ENCODE peak calls at places on chromosomes 12 and 14, in seven cellular contexts. I is upper lobe of left lung; H is adipocyte; F is CD4-positive, CD25-positive, alpha-beta regulatory T cell; X is naive thymus-derived CD4-positive, alpha-beta T cell; D is left lung; O is lower lobe of right lung. J is an unnamed sample. For H3K27me3 and H3K4me1, the result is how much of the 10 kb centered on the place peaks cover.

GRCh38 chr12:101875112-101875961 is 2.0 kb upstream of the DRAM1 start:
- DNase-seq in O (no peak), H (peak), X (no peak), D (no peak), I (no peak), F (no peak), J (peak)

GRCh38 chr12:18239561-18239960 is 21.8 kb upstream of the PIK3C2G start:
- DNase-seq in O (no peak), X (no peak), H (peak), I (no peak), D (no peak), F (no peak), J (peak)

GRCh38 chr12:89166525-89166934 is 185.8 kb downstream of the DUSP6 start:
- DNase-seq in H (peak), X (no peak), D (no peak), I (no peak), O (no peak), F (no peak), J (no peak)

GRCh38 chr14:102056694-102057442 is 30.0 kb downstream of the HSP90AA1 start:
- DNase-seq in I (no peak), D (peak), X (no peak), F (no peak), O (no peak), H (no peak), J (no peak)

GRCh38 chr14:48473944-48474343 is 798.5 kb upstream of the MDGA2 start:
- DNase-seq in D (no peak), I (no peak), H (no peak), X (no peak), F (no peak), O (no peak), J (no peak)

GRCh38 chr12:90922068-90922743 is 32.8 kb downstream of the CCER1 start:
- DNase-seq in X (no peak), I (no peak), D (no peak), H (peak), F (no peak), O (no peak), J (no peak)

GRCh38 chr14:103347091-103347815 is 13.2 kb downstream of the EIF5 start:
- DNase-seq in F (no peak), H (no peak), O (no peak), D (no peak), X (no peak), I (no peak), J (no peak)

GRCh38 chr12:123937707-123938600 is 34.7 kb downstream of the CCDC92 start:
- DNase-seq in I (no peak), H (peak), X (peak), F (no peak), D (no peak), O (no peak), J (no peak)

GRCh38 chr12:109863961-109864712 is 16.2 kb downstream of the GLTP start:
- DNase-seq in D (no peak), X (no peak), H (peak), O (no peak), I (no peak), F (no peak), J (no peak)

GRCh38 chr12:92079054-92079385 is 66.6 kb downstream of the BTG1 start:
- DNase-seq in F (no peak), H (peak), D (no peak), I (no peak), X (no peak), O (no peak), J (no peak)

GRCh38 chr14:57979376-57980048 is 113.6 kb upstream of the SLC35F4 start:
- DNase-seq in X (no peak), D (no peak), O (no peak), I (no peak), H (no peak), F (no peak), J (no peak)

GRCh38 chr12:67220065-67220464 is 49.1 kb upstream of the CAND1 start:
- DNase-seq in H (peak), X (no peak), O (no peak), F (no peak), D (no peak), I (no peak), J (peak)

GRCh38 chr14:98847520-98848468 is 424.2 kb downstream of the BCL11B start:
- DNase-seq in H (no peak), O (no peak), X (no peak), I (no peak), F (no peak), D (no peak), J (no peak)

GRCh38 chr12:122003646-122004611 is 17.8 kb upstream of the BCL7A start:
- DNase-seq in H (peak), O (peak), X (no peak), I (peak), F (no peak), D (no peak), J (no peak)

GRCh38 chr12:109663766-109664165 is 49.9 kb upstream of the FAM222A start:
- DNase-seq in O (no peak), X (no peak), H (no peak), I (no peak), D (no peak), F (no peak), J (no peak)

GRCh38 chr14:66104486-66104885 is 381.7 kb upstream of the CCDC196 start:
- DNase-seq in F (no peak), X (no peak), I (no peak), H (no peak), D (no peak), O (no peak), J (peak)

GRCh38 chr14:77485256-77485655 is 13.4 kb downstream of the ISM2 start:
- DNase-seq in D (no peak), F (no peak), I (no peak), X (no peak), H (peak), O (no peak), J (no peak)

GRCh38 chr12:120720234-120720968 is 5.2 kb upstream of the ACADS start:
- DNase-seq in O (no peak), H (peak), F (no peak), D (no peak), X (no peak), I (no peak), J (no peak)

GRCh38 chr14:99273724-99274345 is 1.8 kb upstream of the BCL11B start:
- DNase-seq in I (peak), X (peak), O (no peak), D (peak), H (no peak), F (no peak), J (peak)

GRCh38 chr12:60123443-60124000 is 527.7 kb downstream of the SLC16A7 start:
- DNase-seq in O (no peak), I (no peak), X (no peak), H (no peak), F (no peak), D (no peak), J (no peak)

GRCh38 chr14:47919994-47920393 is 244.6 kb upstream of the MDGA2 start:
- DNase-seq in F (no peak), O (no peak), I (peak), D (peak), X (no peak), H (no peak), J (no peak)

GRCh38 chr12:76025601-76026575 is 5.7 kb downstream of the PHLDA1 start:
- DNase-seq in I (no peak), D (no peak), H (peak), X (no peak), F (no peak), O (no peak), J (no peak)

GRCh38 chr12:49548822-49549648 is 10.2 kb downstream of the KCNH3 start:
- DNase-seq in F (no peak), X (peak), I (peak), O (no peak), H (peak), D (peak), J (no peak)

GRCh38 chr14:99459491-99460100 is 21.1 kb downstream of the SETD3 start:
- DNase-seq in X (no peak), O (no peak), I (no peak), F (no peak), D (no peak), H (no peak), J (no peak)

GRCh38 chr12:49059385-49060232 is 985 bp downstream of the KMT2D start:
- DNase-seq in X (peak), O (no peak), F (no peak), I (peak), D (peak), H (peak), J (no peak)

GRCh38 chr12:130249376-130249775 is 87.1 kb downstream of the FZD10 start:
- DNase-seq in D (no peak), H (no peak), F (no peak), X (no peak), I (no peak), O (no peak), J (no peak)

GRCh38 chr12:122190842-122191668 is 8.1 kb downstream of the LRRC43 start:
- DNase-seq in H (peak), X (peak), I (no peak), F (peak), D (no peak), O (peak), J (peak)

GRCh38 chr14:104550340-104550848 is 29.2 kb upstream of the C14orf180 start:
- DNase-seq in I (peak), D (no peak), F (no peak), O (no peak), X (no peak), H (no peak), J (no peak)

GRCh38 chr12:94587266-94588241 is 62.8 kb downstream of the TMCC3 start:
- DNase-seq in O (no peak), X (no peak), H (no peak), I (no peak), D (no peak), F (no peak), J (no peak)

GRCh38 chr14:76773188-76773885 is 12.1 kb downstream of the VASH1 start:
- DNase-seq in H (peak), I (no peak), D (no peak), O (peak), X (peak), F (no peak), J (no peak)

GRCh38 chr14:99253890-99254289 is 18.1 kb downstream of the BCL11B start:
- DNase-seq in I (no peak), H (no peak), D (no peak), F (no peak), O (no peak), X (no peak), J (no peak)

GRCh38 chr14:75430526-75430925 is 2.7 kb downstream of the JDP2 start:
- DNase-seq in D (no peak), F (no peak), O (no peak), I (no peak), X (no peak), H (peak), J (no peak)

GRCh38 chr14:75430106-75430505 is 2.3 kb downstream of the JDP2 start:
- DNase-seq in O (peak), H (peak), F (no peak), X (no peak), D (no peak), I (no peak), J (no peak)

GRCh38 chr14:75432406-75432805 is 4.6 kb downstream of the JDP2 start:
- DNase-seq in X (no peak), F (no peak), H (no peak), I (no peak), D (no peak), O (no peak), J (no peak)

GRCh38 chr14:75431827-75432226 is 4.0 kb downstream of the JDP2 start:
- DNase-seq in D (no peak), X (no peak), H (no peak), F (no peak), O (no peak), I (no peak), J (no peak)

GRCh38 chr14:75431011-75431410 is 3.2 kb downstream of the JDP2 start:
- DNase-seq in F (no peak), O (no peak), X (no peak), I (no peak), D (no peak), H (no peak), J (no peak)
- H3K4me3 ChIP-seq in F (no peak), O (peak), X (no peak), I (peak), D (no peak), H (peak), J (no peak)

DNA sequence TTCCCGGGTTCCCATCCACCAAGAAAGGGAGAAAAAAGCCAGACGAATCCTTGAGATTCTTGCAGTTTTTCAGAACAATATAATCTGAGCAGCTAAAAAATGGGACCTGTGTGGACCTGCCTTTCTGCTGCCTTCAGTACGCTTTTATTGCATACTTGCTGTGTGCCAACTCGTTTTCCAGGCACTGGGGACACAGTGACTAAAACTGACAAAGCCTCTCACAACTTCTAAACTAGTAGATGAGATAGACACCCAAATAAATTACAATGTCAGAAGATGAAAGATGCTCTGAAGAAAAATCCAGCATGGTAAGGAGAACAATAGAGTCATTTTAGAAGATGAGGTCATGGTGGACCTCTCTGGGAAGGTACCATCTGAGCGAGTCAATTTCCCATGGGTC is 204.7 kb downstream of the MON2 start:
- DNase-seq in D (no peak), F (no peak), I (no peak), H (no peak), X (no peak), O (no peak), J (no peak)
- H3K27me3 ChIP-seq in D (under half), F (under half), I (under half), H (under half), X (under half), O (under half), J (under half)

GRCh38 chr14:64119535-64119934 is 174.6 kb downstream of the ESR2 start:
- DNase-seq in D (no peak), X (no peak), O (no peak), H (no peak), F (no peak), I (no peak), J (no peak)

GRCh38 chr14:64114796-64115195 is 179.4 kb downstream of the ESR2 start:
- DNase-seq in X (no peak), F (no peak), D (no peak), O (no peak), I (no peak), H (no peak), J (no peak)

GRCh38 chr14:64115401-64115800 is 178.8 kb downstream of the ESR2 start:
- DNase-seq in D (no peak), F (no peak), H (no peak), O (no peak), X (no peak), I (no peak), J (no peak)

GRCh38 chr14:64117671-64118402 is 176.3 kb downstream of the ESR2 start:
- DNase-seq in X (no peak), H (no peak), O (no peak), D (no peak), I (peak), F (no peak), J (no peak)

DNA sequence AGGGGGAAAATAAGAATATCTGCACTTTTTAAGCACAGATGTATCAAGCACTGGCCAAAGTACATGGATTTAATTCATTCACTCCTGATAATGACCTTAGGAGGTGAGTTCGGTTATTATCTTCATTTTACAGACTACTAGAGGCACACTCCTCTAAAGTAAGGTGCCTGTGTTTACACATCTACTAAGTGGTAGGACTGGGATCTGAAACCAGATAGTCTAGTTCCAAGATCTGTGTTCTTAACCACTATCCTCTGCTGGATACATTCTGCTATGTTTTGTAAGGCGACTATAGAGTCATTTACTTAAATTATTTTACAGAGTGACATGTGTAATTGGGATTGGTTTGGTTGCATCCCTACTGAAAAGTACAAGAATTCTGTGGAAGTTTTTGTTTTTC is 175.3 kb downstream of the ESR2 start:
- DNase-seq in I (no peak), F (no peak), X (no peak), H (no peak), O (no peak), D (no peak), J (no peak)
- H3K4me1 ChIP-seq in I (under half), F (under half), X (under half), H (under half), O (under half), D (under half), J (under half)

GRCh38 chr14:51501746-51502145 is 150.0 kb upstream of the FRMD6 start:
- DNase-seq in I (no peak), F (no peak), D (no peak), O (no peak), X (no peak), H (no peak), J (no peak)

GRCh38 chr14:51495319-51495718 is 156.4 kb upstream of the FRMD6 start:
- DNase-seq in O (no peak), F (no peak), H (no peak), I (no peak), D (no peak), X (no peak), J (no peak)

GRCh38 chr14:51500776-51501175 is 150.9 kb upstream of the FRMD6 start:
- DNase-seq in O (no peak), X (no peak), F (no peak), I (no peak), H (no peak), D (no peak), J (no peak)

DNA sequence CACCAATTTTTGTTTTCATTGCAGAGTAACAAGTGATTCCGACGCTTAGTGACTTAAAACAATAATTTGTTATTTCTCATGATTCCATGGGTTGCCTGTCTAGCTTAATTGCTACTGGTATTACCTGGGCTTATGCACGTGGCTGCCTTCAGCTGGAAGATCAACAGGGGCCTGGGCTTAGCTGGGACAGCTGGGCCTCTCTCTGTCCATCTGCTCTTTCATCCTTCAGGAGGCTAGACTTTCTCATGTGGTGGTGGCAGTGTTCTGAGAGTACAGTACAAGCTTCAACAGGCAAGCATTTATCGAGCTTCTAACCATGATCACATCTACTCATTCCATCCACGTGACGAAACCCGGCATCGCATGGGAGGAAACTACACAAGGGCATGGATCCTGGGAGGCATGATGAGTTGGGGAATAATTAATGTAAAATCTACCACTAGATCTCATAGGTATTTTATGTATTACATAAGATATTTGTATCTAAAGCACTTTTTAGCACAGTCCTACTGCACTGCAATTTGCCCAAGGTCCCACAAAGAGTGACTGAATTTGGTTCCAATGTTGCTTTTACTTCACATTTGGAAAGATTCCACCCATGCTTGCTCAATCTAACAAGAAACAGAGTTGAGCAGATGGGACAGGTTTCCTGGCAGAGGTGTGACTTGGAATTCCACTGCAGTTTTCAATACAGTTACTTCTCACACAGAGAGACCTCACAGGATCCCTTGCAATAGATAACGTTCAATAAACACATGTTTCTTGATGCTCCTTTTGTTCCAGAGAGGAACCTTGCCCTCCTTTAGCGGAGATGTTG is 153.1 kb upstream of the FRMD6 start:
- DNase-seq in I (no peak), O (no peak), F (no peak), H (peak), D (no peak), X (no peak), J (no peak)
- H3K4me3 ChIP-seq in I (no peak), O (no peak), F (no peak), H (no peak), D (no peak), X (no peak), J (no peak)

GRCh38 chr14:50060871-50061663 is 55.3 kb downstream of the VCPKMT start:
- DNase-seq in F (peak), X (peak), I (no peak), H (peak), D (no peak), O (no peak), J (no peak)

GRCh38 chr14:50061664-50062437 is 54.5 kb downstream of the VCPKMT start:
- DNase-seq in O (no peak), X (peak), F (peak), D (no peak), H (peak), I (no peak), J (no peak)

GRCh38 chr14:50058112-50058511 is 58.3 kb downstream of the VCPKMT start:
- DNase-seq in I (no peak), D (no peak), H (no peak), O (no peak), F (no peak), X (no peak), J (no peak)

GRCh38 chr14:50062438-50063039 is 53.8 kb downstream of the VCPKMT start:
- DNase-seq in H (peak), O (no peak), F (peak), D (no peak), X (peak), I (no peak), J (peak)

GRCh38 chr14:50059773-50060629 is 56.4 kb downstream of the VCPKMT start:
- DNase-seq in I (no peak), O (no peak), X (no peak), F (no peak), D (no peak), H (no peak), J (no peak)
- H3K27me3 ChIP-seq in I (under half), O (under half), X (under half), F (under half), D (under half), H (under half), J (under half)

GRCh38 chr12:56677680-56678079 is 10.4 kb downstream of the PTGES3 start:
- DNase-seq in D (no peak), O (no peak), X (no peak), H (no peak), I (no peak), F (no peak), J (peak)

GRCh38 chr12:56679834-56680575 is 8.1 kb downstream of the PTGES3 start:
- DNase-seq in H (no peak), X (no peak), O (no peak), D (no peak), I (no peak), F (no peak), J (no peak)

GRCh38 chr12:56682323-56682722 is 5.8 kb downstream of the PTGES3 start:
- DNase-seq in F (no peak), I (no peak), O (no peak), H (no peak), X (no peak), D (no peak), J (peak)

GRCh38 chr12:56676851-56677601 is 11.1 kb downstream of the PTGES3 start:
- DNase-seq in X (no peak), F (no peak), O (no peak), D (no peak), I (no peak), H (no peak), J (no peak)

GRCh38 chr12:56678852-56679251 is 9.2 kb downstream of the PTGES3 start:
- DNase-seq in O (no peak), X (no peak), I (no peak), H (no peak), D (no peak), F (no peak), J (no peak)
- H3K4me1 ChIP-seq in O (half or more), X (under half), I (under half), H (under half), D (under half), F (half or more), J (under half)